ENCODE peak calls at places on chromosomes 5 and 9, in nine cellular contexts. C, L, R, K, I, D, H, N and Q are unnamed samples.

GRCh38 chr5:120926471-120926870 is 462.4 kb downstream of the PRR16 start:
- DNase-seq in C (no peak), L (no peak), R (peak), K (no peak), I (no peak), D (no peak), H (no peak), N (no peak), Q (no peak)

GRCh38 chr9:5587024-5587423 is 41.9 kb upstream of the RIC1 start:
- DNase-seq in C (no peak), L (no peak), R (peak), K (no peak), I (peak), D (no peak), H (no peak), N (no peak), Q (no peak)

GRCh38 chr5:92505925-92506324 is 1075.1 kb downstream of the NR2F1-AS1 start:
- DNase-seq in C (no peak), L (no peak), R (no peak), K (peak), I (no peak), D (no peak), H (no peak), N (no peak), Q (no peak)

GRCh38 chr5:178108966-178109365 is 4.4 kb upstream of the N4BP3 start:
- DNase-seq in C (no peak), L (no peak), R (peak), K (no peak), I (no peak), D (peak), H (no peak), N (no peak), Q (no peak)

GRCh38 chr9:37974506-37975173 is 70.7 kb upstream of the SLC25A51 start:
- DNase-seq in C (no peak), L (no peak), R (peak), K (no peak), I (no peak), D (no peak), H (no peak), N (no peak), Q (no peak)

GRCh38 chr5:122262107-122262506 is 49.9 kb upstream of the SNCAIP start:
- DNase-seq in C (no peak), L (no peak), R (peak), K (no peak), I (peak), D (no peak), H (no peak), N (no peak), Q (no peak)

GRCh38 chr9:106400170-106400569 is 462.8 kb upstream of the ZNF462 start:
- DNase-seq in C (no peak), L (no peak), R (no peak), K (no peak), I (no peak), D (no peak), H (no peak), N (no peak), Q (no peak)

GRCh38 chr9:138045541-138046490 is 168.2 kb downstream of the CACNA1B start:
- DNase-seq in C (no peak), L (no peak), R (no peak), K (no peak), I (no peak), D (peak), H (no peak), N (no peak), Q (peak)

GRCh38 chr9:70901741-70902140 is 219.7 kb downstream of the TRPM3 start:
- DNase-seq in C (no peak), L (no peak), R (no peak), K (no peak), I (no peak), D (no peak), H (no peak), N (no peak), Q (no peak)

GRCh38 chr5:55601209-55601618 is 66.5 kb upstream of the PLPP1 start:
- DNase-seq in C (no peak), L (peak), R (peak), K (no peak), I (peak), D (peak), H (no peak), N (peak), Q (peak)

GRCh38 chr5:158074992-158075769 is 216.2 kb upstream of the CLINT1 start:
- DNase-seq in C (peak), L (peak), R (peak), K (peak), I (peak), D (peak), H (peak), N (no peak), Q (peak)

GRCh38 chr9:90523953-90524352 is 118.7 kb downstream of the DIRAS2 start:
- DNase-seq in C (no peak), L (no peak), R (no peak), K (no peak), I (no peak), D (no peak), H (peak), N (no peak), Q (no peak)

GRCh38 chr5:1010641-1011046 is 2.0 kb downstream of the NKD2 start:
- DNase-seq in C (no peak), L (no peak), R (no peak), K (peak), I (no peak), D (peak), H (peak), N (no peak), Q (peak)

GRCh38 chr9:27198175-27198574 is 89.2 kb downstream of the TEK start:
- DNase-seq in C (no peak), L (no peak), R (peak), K (no peak), I (no peak), D (no peak), H (no peak), N (no peak), Q (no peak)

GRCh38 chr5:59763545-59763944 is 130.0 kb downstream of the PDE4D start:
- DNase-seq in C (no peak), L (no peak), R (no peak), K (no peak), I (no peak), D (no peak), H (no peak), N (no peak), Q (no peak)

GRCh38 chr9:94927048-94927761 is 200.7 kb downstream of the AOPEP start:
- DNase-seq in C (no peak), L (no peak), R (no peak), K (no peak), I (no peak), D (no peak), H (no peak), N (no peak), Q (no peak)

GRCh38 chr5:71899865-71900342 is 180.8 kb downstream of the CARTPT start:
- DNase-seq in C (no peak), L (no peak), R (peak), K (no peak), I (peak), D (no peak), H (no peak), N (peak), Q (peak)

GRCh38 chr5:134937547-134937946 is 30.2 kb upstream of the CATSPER3 start:
- DNase-seq in C (no peak), L (no peak), R (no peak), K (no peak), I (no peak), D (no peak), H (no peak), N (no peak), Q (no peak)

GRCh38 chr9:2465921-2466460 is 155.6 kb upstream of the VLDLR start:
- DNase-seq in C (no peak), L (no peak), R (peak), K (peak), I (peak), D (no peak), H (no peak), N (no peak), Q (no peak)

GRCh38 chr9:112049834-112050516 is 125.1 kb downstream of the SUSD1 start:
- DNase-seq in C (no peak), L (no peak), R (no peak), K (no peak), I (peak), D (no peak), H (peak), N (no peak), Q (no peak)

GRCh38 chr9:93827545-93828330 is 127.4 kb downstream of the BARX1 start:
- DNase-seq in C (peak), L (no peak), R (peak), K (no peak), I (peak), D (peak), H (no peak), N (peak), Q (peak)

GRCh38 chr9:14343948-14344547 is 30.1 kb upstream of the NFIB start:
- DNase-seq in C (no peak), L (peak), R (no peak), K (no peak), I (no peak), D (peak), H (peak), N (peak), Q (peak)

GRCh38 chr9:117365438-117365837 is 49.4 kb downstream of the ASTN2 start:
- DNase-seq in C (no peak), L (no peak), R (no peak), K (no peak), I (no peak), D (no peak), H (peak), N (no peak), Q (peak)

GRCh38 chr9:134802201-134802795 is 78.3 kb upstream of the FCN2 start:
- DNase-seq in C (no peak), L (no peak), R (peak), K (no peak), I (no peak), D (no peak), H (no peak), N (no peak), Q (no peak)

GRCh38 chr5:29218829-29219228 is 1974.7 kb upstream of the CDH6 start:
- DNase-seq in C (no peak), L (no peak), R (no peak), K (no peak), I (no peak), D (no peak), H (no peak), N (no peak), Q (no peak)

GRCh38 chr5:60918466-60918865 is 26.4 kb downstream of the ERCC8 start:
- DNase-seq in C (no peak), L (no peak), R (no peak), K (no peak), I (no peak), D (no peak), H (no peak), N (no peak), Q (no peak)

GRCh38 chr9:110579763-110580255 is 268 bp upstream of the SVEP1 start:
- DNase-seq in C (no peak), L (peak), R (no peak), K (no peak), I (peak), D (peak), H (no peak), N (peak), Q (peak)

GRCh38 chr9:120783611-120784047 is 9.6 kb downstream of the FBXW2 start:
- DNase-seq in C (no peak), L (no peak), R (peak), K (no peak), I (peak), D (no peak), H (no peak), N (no peak), Q (no peak)

GRCh38 chr5:166165600-166165999 is 2125.8 kb upstream of the WWC1 start:
- DNase-seq in C (no peak), L (no peak), R (no peak), K (peak), I (no peak), D (no peak), H (no peak), N (no peak), Q (no peak)

GRCh38 chr5:140202078-140202477 is 27.1 kb downstream of the CYSTM1 start:
- DNase-seq in C (no peak), L (no peak), R (peak), K (no peak), I (peak), D (no peak), H (no peak), N (no peak), Q (no peak)

GRCh38 chr5:122401991-122402710 is 90.1 kb downstream of the SNCAIP start:
- DNase-seq in C (no peak), L (no peak), R (no peak), K (no peak), I (no peak), D (no peak), H (peak), N (no peak), Q (no peak)

GRCh38 chr5:93280518-93280917 is 300.5 kb downstream of the NR2F1-AS1 start:
- DNase-seq in C (no peak), L (no peak), R (peak), K (no peak), I (no peak), D (no peak), H (no peak), N (no peak), Q (no peak)

GRCh38 chr5:133159543-133159942 is 107.7 kb downstream of the HSPA4 start:
- DNase-seq in C (no peak), L (no peak), R (no peak), K (no peak), I (no peak), D (no peak), H (no peak), N (no peak), Q (no peak)